ENCODE peak calls at places on chromosomes 7 and 10, in ten cellular contexts. G is activated T-cell treated with anti-CD3 and anti-CD28 coated beads for 1 hour; V is RWPE1; J is effector CD4-positive, alpha-beta T cell; R is H54; F is adrenal gland; A is iPS-NIHi11; Q is GM23248; I is T-helper 17 cell; B is mucosa of gallbladder. W is an unnamed sample.

GRCh38 chr7:122553761-122554160 is 145.2 kb downstream of the RNF133 start:
- DNase-seq in V (no peak), B (no peak), I (no peak), Q (no peak), J (no peak), G (no peak), R (no peak), A (no peak), F (no peak), W (no peak)

GRCh38 chr7:105014725-105015630 is 973 bp downstream of the KMT2E start:
- DNase-seq in A (peak; percentile 52), Q (peak; percentile 69), G (peak; percentile 35), R (no peak), B (peak; percentile 65), I (peak; percentile 18), V (peak; percentile 60), F (peak; percentile 40), J (peak; percentile 31), W (peak; percentile 58)

GRCh38 chr7:2072042-2072441 is 160.7 kb downstream of the MAD1L1 start:
- DNase-seq in Q (no peak), G (no peak), A (no peak), I (no peak), J (no peak), R (no peak), B (no peak), V (no peak), F (no peak), W (no peak)

GRCh38 chr10:95697429-95697828 is 3.7 kb upstream of the TCTN3 start:
- DNase-seq in Q (no peak), G (no peak), V (no peak), F (peak; percentile 41), B (no peak), R (no peak), A (no peak), I (no peak), J (no peak), W (no peak)

GRCh38 chr7:30241767-30242166 is 42.6 kb upstream of the ZNRF2 start:
- DNase-seq in R (peak; percentile 39), B (no peak), V (peak; percentile 87), I (no peak), Q (peak; percentile 8), G (no peak), J (no peak), A (no peak), F (no peak), W (no peak)

GRCh38 chr10:17644485-17644964 is 574 bp downstream of the STAM start:
- DNase-seq in G (peak; percentile 1), A (peak; percentile 24), J (no peak), Q (peak; percentile 68), F (no peak), I (no peak), R (no peak), V (peak; percentile 19), B (no peak), W (peak; percentile 61)

GRCh38 chr10:72080042-72081035 is 8.0 kb downstream of the SPOCK2 start:
- DNase-seq in Q (no peak), F (no peak), A (no peak), V (peak; percentile 57), I (no peak), B (no peak), J (no peak), R (no peak), G (no peak), W (no peak)

GRCh38 chr7:143002106-143002505 is 24.8 kb downstream of the OR9A2 start:
- DNase-seq in B (no peak), Q (peak; percentile 37), V (peak; percentile 16), F (no peak), A (peak; percentile 33), I (no peak), J (no peak), R (no peak), G (no peak), W (peak; percentile 34)

GRCh38 chr10:31000071-31000787 is 31.4 kb downstream of the ZNF438 start:
- DNase-seq in F (no peak), I (no peak), G (no peak), R (no peak), B (peak; percentile 44), A (no peak), J (no peak), V (no peak), Q (peak; percentile 5), W (peak; percentile 31)

GRCh38 chr7:11082552-11083213 is 109.0 kb downstream of the PHF14 start:
- DNase-seq in Q (no peak), V (peak; percentile 2), F (no peak), G (no peak), J (no peak), R (no peak), A (no peak), B (no peak), I (no peak), W (peak; percentile 14)

GRCh38 chr7:26103541-26104070 is 48.4 kb upstream of the NFE2L3 start:
- DNase-seq in F (no peak), Q (no peak), G (no peak), B (no peak), A (no peak), R (no peak), I (no peak), J (no peak), V (no peak), W (no peak)

GRCh38 chr7:46695045-46695708 is 774.1 kb upstream of the IGFBP3 start:
- DNase-seq in I (no peak), F (no peak), J (no peak), R (no peak), V (no peak), A (no peak), Q (peak; percentile 7), B (peak; percentile 84), G (no peak), W (peak; percentile 20)

GRCh38 chr10:124217906-124218769 is 124.7 kb upstream of the CHST15 start:
- DNase-seq in V (peak; percentile 26), F (no peak), G (no peak), R (no peak), I (no peak), B (no peak), Q (no peak), A (peak; percentile 79), J (no peak), W (no peak)

GRCh38 chr10:24901686-24902399 is 50.6 kb downstream of the PRTFDC1 start:
- DNase-seq in B (peak; percentile 85), J (no peak), F (peak; percentile 88), V (peak; percentile 92), A (peak; percentile 15), Q (peak; percentile 94), G (no peak), I (no peak), R (peak; percentile 51), W (peak; percentile 85)

GRCh38 chr10:77907900-77908717 is 18.4 kb downstream of the DLG5 start:
- DNase-seq in R (no peak), G (no peak), B (no peak), A (peak; percentile 70), V (no peak), Q (no peak), J (no peak), F (no peak), I (no peak), W (no peak)

GRCh38 chr7:100604976-100605911 is 3.1 kb downstream of the PCOLCE start:
- DNase-seq in B (peak; percentile 27), Q (no peak), G (no peak), I (no peak), V (peak; percentile 13), F (peak; percentile 70), A (no peak), R (no peak), J (no peak), W (no peak)

GRCh38 chr10:112360308-112361270 is 13.3 kb upstream of the ACSL5 start:
- DNase-seq in R (peak; percentile 68), F (peak; percentile 75), V (peak; percentile 58), I (no peak), G (no peak), A (no peak), Q (peak; percentile 81), J (no peak), B (peak; percentile 72), W (peak; percentile 47)

GRCh38 chr7:91396-92158 is 100.8 kb upstream of the FAM20C start:
- DNase-seq in Q (no peak), J (no peak), V (no peak), F (no peak), G (no peak), R (no peak), B (no peak), I (no peak), A (no peak), W (no peak)

GRCh38 chr7:95772298-95772770 is at the start of gene DYNC1I1:
- DNase-seq in A (peak; percentile 81), G (no peak), B (peak; percentile 55), I (no peak), J (no peak), Q (peak; percentile 77), R (peak; percentile 77), F (peak; percentile 74), V (peak; percentile 59), W (peak; percentile 62)

GRCh38 chr7:77833136-77833535 is 34.6 kb downstream of the PHTF2 start:
- DNase-seq in V (no peak), J (no peak), I (no peak), G (no peak), F (no peak), A (no peak), B (no peak), R (no peak), Q (peak; percentile 29), W (peak; percentile 30)

W was measured in iris pigment epithelial cell.